ENCODE peak calls at places on chromosome 15, in eight cellular contexts. One of them, this sample, is unnamed.

GRCh38 chr15:43107741-43108140 is 1.9 kb upstream of the UBR1 start:
- DNase-seq in A172: no peak
- DNase-seq in ovary: no peak
- DNase-seq in iPS-NIHi11: no peak
- DNase-seq in OCI-LY7: no peak
- DNase-seq in stimulated activated CD4-positive, alpha-beta T cell treated with anti-CD3 and anti-CD28 coated beads, Interleukin-1b, Interleukin-23, amount 100 ng/mL, for 1 hour: no peak
- DNase-seq in heart left ventricle: no peak
- DNase-seq in GM10248: no peak
- DNase-seq in this sample: no peak

GRCh38 chr15:47586653-47587224 is 130.6 kb upstream of the SEMA6D start:
- DNase-seq in GM10248: no peak
- DNase-seq in heart left ventricle: peak
- DNase-seq in A172: no peak
- DNase-seq in stimulated activated CD4-positive, alpha-beta T cell treated with anti-CD3 and anti-CD28 coated beads, Interleukin-1b, Interleukin-23, amount 100 ng/mL, for 1 hour: no peak
- DNase-seq in iPS-NIHi11: no peak
- DNase-seq in OCI-LY7: no peak
- DNase-seq in ovary: no peak
- DNase-seq in this sample: no peak

GRCh38 chr15:75171408-75171807 is 30.3 kb upstream of the C15orf39 start:
- DNase-seq in GM10248: no peak
- DNase-seq in stimulated activated CD4-positive, alpha-beta T cell treated with anti-CD3 and anti-CD28 coated beads, Interleukin-1b, Interleukin-23, amount 100 ng/mL, for 1 hour: no peak
- DNase-seq in ovary: peak
- DNase-seq in heart left ventricle: no peak
- DNase-seq in iPS-NIHi11: no peak
- DNase-seq in OCI-LY7: no peak
- DNase-seq in A172: peak
- DNase-seq in this sample: no peak

GRCh38 chr15:69224383-69224782 is 63.9 kb downstream of the GLCE start:
- DNase-seq in OCI-LY7: no peak
- DNase-seq in A172: no peak
- DNase-seq in GM10248: no peak
- DNase-seq in stimulated activated CD4-positive, alpha-beta T cell treated with anti-CD3 and anti-CD28 coated beads, Interleukin-1b, Interleukin-23, amount 100 ng/mL, for 1 hour: no peak
- DNase-seq in ovary: no peak
- DNase-seq in heart left ventricle: no peak
- DNase-seq in iPS-NIHi11: peak
- DNase-seq in this sample: no peak

GRCh38 chr15:93118904-93119303 is 29.9 kb upstream of the RGMA start:
- DNase-seq in ovary: no peak
- DNase-seq in OCI-LY7: no peak
- DNase-seq in GM10248: no peak
- DNase-seq in iPS-NIHi11: no peak
- DNase-seq in A172: no peak
- DNase-seq in heart left ventricle: no peak
- DNase-seq in stimulated activated CD4-positive, alpha-beta T cell treated with anti-CD3 and anti-CD28 coated beads, Interleukin-1b, Interleukin-23, amount 100 ng/mL, for 1 hour: no peak
- DNase-seq in this sample: no peak

GRCh38 chr15:39699531-39700110 is 83.0 kb downstream of the FSIP1 start:
- DNase-seq in heart left ventricle: no peak
- DNase-seq in stimulated activated CD4-positive, alpha-beta T cell treated with anti-CD3 and anti-CD28 coated beads, Interleukin-1b, Interleukin-23, amount 100 ng/mL, for 1 hour: no peak
- DNase-seq in ovary: no peak
- DNase-seq in iPS-NIHi11: no peak
- DNase-seq in A172: peak
- DNase-seq in OCI-LY7: no peak
- DNase-seq in GM10248: no peak
- DNase-seq in this sample: no peak

GRCh38 chr15:60390931-60391501 is 6.8 kb downstream of the ANXA2 start:
- DNase-seq in stimulated activated CD4-positive, alpha-beta T cell treated with anti-CD3 and anti-CD28 coated beads, Interleukin-1b, Interleukin-23, amount 100 ng/mL, for 1 hour: no peak
- DNase-seq in ovary: no peak
- DNase-seq in iPS-NIHi11: peak
- DNase-seq in heart left ventricle: no peak
- DNase-seq in A172: peak
- DNase-seq in OCI-LY7: no peak
- DNase-seq in GM10248: no peak
- DNase-seq in this sample: no peak

GRCh38 chr15:37872661-37873060 is 61.8 kb upstream of the TMCO5A start:
- DNase-seq in A172: no peak
- DNase-seq in GM10248: no peak
- DNase-seq in ovary: no peak
- DNase-seq in iPS-NIHi11: no peak
- DNase-seq in stimulated activated CD4-positive, alpha-beta T cell treated with anti-CD3 and anti-CD28 coated beads, Interleukin-1b, Interleukin-23, amount 100 ng/mL, for 1 hour: no peak
- DNase-seq in OCI-LY7: no peak
- DNase-seq in heart left ventricle: no peak
- DNase-seq in this sample: no peak

GRCh38 chr15:88187195-88187594 is 69.3 kb downstream of the NTRK3 start:
- DNase-seq in OCI-LY7: no peak
- DNase-seq in GM10248: no peak
- DNase-seq in ovary: no peak
- DNase-seq in iPS-NIHi11: no peak
- DNase-seq in stimulated activated CD4-positive, alpha-beta T cell treated with anti-CD3 and anti-CD28 coated beads, Interleukin-1b, Interleukin-23, amount 100 ng/mL, for 1 hour: no peak
- DNase-seq in heart left ventricle: no peak
- DNase-seq in A172: peak
- DNase-seq in this sample: no peak

GRCh38 chr15:70299931-70300858 is 202.5 kb upstream of the TLE3 start:
- DNase-seq in OCI-LY7: peak
- DNase-seq in heart left ventricle: no peak
- DNase-seq in iPS-NIHi11: no peak
- DNase-seq in ovary: no peak
- DNase-seq in GM10248: peak
- DNase-seq in A172: no peak
- DNase-seq in stimulated activated CD4-positive, alpha-beta T cell treated with anti-CD3 and anti-CD28 coated beads, Interleukin-1b, Interleukin-23, amount 100 ng/mL, for 1 hour: peak
- DNase-seq in this sample: peak

GRCh38 chr15:25733856-25734679 is 129.1 kb downstream of the ATP10A start:
- DNase-seq in stimulated activated CD4-positive, alpha-beta T cell treated with anti-CD3 and anti-CD28 coated beads, Interleukin-1b, Interleukin-23, amount 100 ng/mL, for 1 hour: no peak
- DNase-seq in heart left ventricle: no peak
- DNase-seq in iPS-NIHi11: no peak
- DNase-seq in ovary: no peak
- DNase-seq in A172: no peak
- DNase-seq in GM10248: no peak
- DNase-seq in OCI-LY7: no peak
- DNase-seq in this sample: no peak

GRCh38 chr15:38684461-38685000 is 119.9 kb upstream of the RASGRP1 start:
- DNase-seq in stimulated activated CD4-positive, alpha-beta T cell treated with anti-CD3 and anti-CD28 coated beads, Interleukin-1b, Interleukin-23, amount 100 ng/mL, for 1 hour: no peak
- DNase-seq in iPS-NIHi11: no peak
- DNase-seq in heart left ventricle: no peak
- DNase-seq in OCI-LY7: no peak
- DNase-seq in ovary: no peak
- DNase-seq in A172: no peak
- DNase-seq in GM10248: no peak
- DNase-seq in this sample: peak

GRCh38 chr15:36965561-36966342 is 134.6 kb downstream of the MEIS2 start:
- DNase-seq in GM10248: no peak
- DNase-seq in iPS-NIHi11: no peak
- DNase-seq in OCI-LY7: no peak
- DNase-seq in ovary: no peak
- DNase-seq in A172: no peak
- DNase-seq in stimulated activated CD4-positive, alpha-beta T cell treated with anti-CD3 and anti-CD28 coated beads, Interleukin-1b, Interleukin-23, amount 100 ng/mL, for 1 hour: no peak
- DNase-seq in heart left ventricle: no peak
- DNase-seq in this sample: no peak

GRCh38 chr15:40928975-40929729 is at the start of gene DLL4:
- DNase-seq in ovary: no peak
- DNase-seq in OCI-LY7: no peak
- DNase-seq in stimulated activated CD4-positive, alpha-beta T cell treated with anti-CD3 and anti-CD28 coated beads, Interleukin-1b, Interleukin-23, amount 100 ng/mL, for 1 hour: no peak
- DNase-seq in iPS-NIHi11: peak
- DNase-seq in GM10248: peak
- DNase-seq in A172: peak
- DNase-seq in heart left ventricle: peak
- DNase-seq in this sample: no peak

GRCh38 chr15:72961326-72961725 is 90.9 kb upstream of the NEO1 start:
- DNase-seq in A172: no peak
- DNase-seq in stimulated activated CD4-positive, alpha-beta T cell treated with anti-CD3 and anti-CD28 coated beads, Interleukin-1b, Interleukin-23, amount 100 ng/mL, for 1 hour: no peak
- DNase-seq in iPS-NIHi11: no peak
- DNase-seq in ovary: no peak
- DNase-seq in GM10248: no peak
- DNase-seq in OCI-LY7: no peak
- DNase-seq in heart left ventricle: no peak
- DNase-seq in this sample: no peak

GRCh38 chr15:71201471-71201870 is 86.2 kb downstream of the THSD4 start:
- DNase-seq in A172: no peak
- DNase-seq in iPS-NIHi11: no peak
- DNase-seq in ovary: no peak
- DNase-seq in stimulated activated CD4-positive, alpha-beta T cell treated with anti-CD3 and anti-CD28 coated beads, Interleukin-1b, Interleukin-23, amount 100 ng/mL, for 1 hour: no peak
- DNase-seq in OCI-LY7: no peak
- DNase-seq in heart left ventricle: no peak
- DNase-seq in GM10248: no peak
- DNase-seq in this sample: no peak

GRCh38 chr15:66995257-66995656 is 70.1 kb upstream of the SMAD3 start:
- DNase-seq in heart left ventricle: no peak
- DNase-seq in GM10248: no peak
- DNase-seq in iPS-NIHi11: no peak
- DNase-seq in stimulated activated CD4-positive, alpha-beta T cell treated with anti-CD3 and anti-CD28 coated beads, Interleukin-1b, Interleukin-23, amount 100 ng/mL, for 1 hour: no peak
- DNase-seq in ovary: no peak
- DNase-seq in OCI-LY7: no peak
- DNase-seq in A172: peak
- DNase-seq in this sample: no peak

GRCh38 chr15:91271565-91272153 is 171.6 kb downstream of the SV2B start:
- DNase-seq in heart left ventricle: no peak
- DNase-seq in iPS-NIHi11: peak
- DNase-seq in stimulated activated CD4-positive, alpha-beta T cell treated with anti-CD3 and anti-CD28 coated beads, Interleukin-1b, Interleukin-23, amount 100 ng/mL, for 1 hour: peak
- DNase-seq in GM10248: peak
- DNase-seq in A172: peak
- DNase-seq in ovary: peak
- DNase-seq in OCI-LY7: peak
- DNase-seq in this sample: peak

GRCh38 chr15:64636541-64636940 is 138.8 kb downstream of the RBPMS2 start:
- DNase-seq in stimulated activated CD4-positive, alpha-beta T cell treated with anti-CD3 and anti-CD28 coated beads, Interleukin-1b, Interleukin-23, amount 100 ng/mL, for 1 hour: no peak
- DNase-seq in ovary: no peak
- DNase-seq in A172: no peak
- DNase-seq in OCI-LY7: no peak
- DNase-seq in iPS-NIHi11: no peak
- DNase-seq in heart left ventricle: no peak
- DNase-seq in GM10248: no peak
- DNase-seq in this sample: no peak

GRCh38 chr15:69304176-69304533 is 5.4 kb downstream of the PAQR5 start:
- DNase-seq in iPS-NIHi11: no peak
- DNase-seq in stimulated activated CD4-positive, alpha-beta T cell treated with anti-CD3 and anti-CD28 coated beads, Interleukin-1b, Interleukin-23, amount 100 ng/mL, for 1 hour: no peak
- DNase-seq in OCI-LY7: no peak
- DNase-seq in ovary: no peak
- DNase-seq in A172: peak
- DNase-seq in GM10248: no peak
- DNase-seq in heart left ventricle: no peak
- DNase-seq in this sample: no peak

GRCh38 chr15:74723754-74724334 is 1.5 kb downstream of the CYP1A1 start:
- DNase-seq in GM10248: peak
- DNase-seq in OCI-LY7: peak
- DNase-seq in ovary: no peak
- DNase-seq in stimulated activated CD4-positive, alpha-beta T cell treated with anti-CD3 and anti-CD28 coated beads, Interleukin-1b, Interleukin-23, amount 100 ng/mL, for 1 hour: no peak
- DNase-seq in iPS-NIHi11: peak
- DNase-seq in A172: peak
- DNase-seq in heart left ventricle: no peak
- DNase-seq in this sample: peak

GRCh38 chr15:92005154-92005553 is 151.6 kb downstream of the SLCO3A1 start:
- DNase-seq in ovary: no peak
- DNase-seq in stimulated activated CD4-positive, alpha-beta T cell treated with anti-CD3 and anti-CD28 coated beads, Interleukin-1b, Interleukin-23, amount 100 ng/mL, for 1 hour: no peak
- DNase-seq in OCI-LY7: peak
- DNase-seq in A172: no peak
- DNase-seq in heart left ventricle: no peak
- DNase-seq in GM10248: no peak
- DNase-seq in iPS-NIHi11: no peak
- DNase-seq in this sample: no peak

GRCh38 chr15:89052474-89052873 is 35.8 kb upstream of the ABHD2 start:
- DNase-seq in ovary: no peak
- DNase-seq in heart left ventricle: no peak
- DNase-seq in iPS-NIHi11: no peak
- DNase-seq in OCI-LY7: no peak
- DNase-seq in GM10248: no peak
- DNase-seq in stimulated activated CD4-positive, alpha-beta T cell treated with anti-CD3 and anti-CD28 coated beads, Interleukin-1b, Interleukin-23, amount 100 ng/mL, for 1 hour: no peak
- DNase-seq in A172: no peak
- DNase-seq in this sample: no peak

GRCh38 chr15:88539441-88539840 is 7.0 kb downstream of the DET1 start:
- DNase-seq in heart left ventricle: no peak
- DNase-seq in A172: no peak
- DNase-seq in OCI-LY7: no peak
- DNase-seq in iPS-NIHi11: no peak
- DNase-seq in ovary: no peak
- DNase-seq in GM10248: no peak
- DNase-seq in stimulated activated CD4-positive, alpha-beta T cell treated with anti-CD3 and anti-CD28 coated beads, Interleukin-1b, Interleukin-23, amount 100 ng/mL, for 1 hour: no peak
- DNase-seq in this sample: no peak

GRCh38 chr15:74951006-74951405 is 5.6 kb downstream of the RPP25 start:
- DNase-seq in A172: no peak
- DNase-seq in iPS-NIHi11: no peak
- DNase-seq in GM10248: no peak
- DNase-seq in OCI-LY7: no peak
- DNase-seq in heart left ventricle: no peak
- DNase-seq in stimulated activated CD4-positive, alpha-beta T cell treated with anti-CD3 and anti-CD28 coated beads, Interleukin-1b, Interleukin-23, amount 100 ng/mL, for 1 hour: no peak
- DNase-seq in ovary: no peak
- DNase-seq in this sample: no peak